ENCODE peak calls at places on chromosomes 1 and 21, in ten cellular contexts. O is right lobe of liver; T is GM10248; E is Kasumi-1; H is HFFc6; C is NCI-H1930; K is GM18507; J is bronchial epithelial cell; U is activated T-cell treated with anti-CD3 and anti-CD28 coated beads, Interleukin-2, amount 50 U/mL, for 24 hours; I is heart right ventricle. P is an unnamed sample.

GRCh38 chr1:64240209-64240608 is 36.8 kb downstream of the UBE2U start:
- DNase-seq in O (no peak), T (no peak), E (no peak), H (peak), C (no peak), K (no peak), J (no peak), U (no peak), I (no peak), P (no peak)

GRCh38 chr1:157312270-157312812 is 174.1 kb upstream of the ETV3 start:
- DNase-seq in O (no peak), T (no peak), E (no peak), H (peak), C (no peak), K (no peak), J (no peak), U (no peak), I (no peak), P (no peak)

GRCh38 chr1:119631086-119631432 is 17.0 kb downstream of the ZNF697 start:
- DNase-seq in O (peak), T (no peak), E (no peak), H (no peak), C (no peak), K (no peak), J (no peak), U (no peak), I (no peak), P (no peak)

GRCh38 chr1:151972533-151973270 is 21.0 kb downstream of the S100A10 start:
- DNase-seq in O (no peak), T (no peak), E (no peak), H (peak), C (no peak), K (no peak), J (peak), U (no peak), I (no peak), P (peak)

GRCh38 chr1:160046494-160047115 is 14.8 kb upstream of the PIGM start:
- DNase-seq in O (no peak), T (peak), E (peak), H (peak), C (no peak), K (no peak), J (peak), U (peak), I (peak), P (peak)

GRCh38 chr1:192831706-192832355 is 23.0 kb downstream of the RGS2 start:
- DNase-seq in O (no peak), T (no peak), E (no peak), H (peak), C (no peak), K (no peak), J (peak), U (no peak), I (no peak), P (no peak)

GRCh38 chr1:42186172-42186571 is 21.6 kb upstream of the GUCA2A start:
- DNase-seq in O (no peak), T (no peak), E (no peak), H (peak), C (no peak), K (no peak), J (peak), U (no peak), I (no peak), P (no peak)

GRCh38 chr1:225657462-225657989 is 4.6 kb upstream of the ENAH start:
- DNase-seq in O (no peak), T (no peak), E (no peak), H (peak), C (no peak), K (no peak), J (peak), U (no peak), I (no peak), P (peak)

GRCh38 chr21:39119696-39120290 is 63.5 kb downstream of the PSMG1 start:
- DNase-seq in O (no peak), T (no peak), E (no peak), H (no peak), C (no peak), K (no peak), J (no peak), U (no peak), I (no peak), P (no peak)

GRCh38 chr1:15406911-15407559 is 2.7 kb upstream of the EFHD2 start:
- DNase-seq in O (no peak), T (no peak), E (no peak), H (peak), C (no peak), K (no peak), J (peak), U (no peak), I (no peak), P (peak)

GRCh38 chr1:202241376-202242079 is 47.9 kb downstream of the LGR6 start:
- DNase-seq in O (no peak), T (no peak), E (no peak), H (no peak), C (no peak), K (no peak), J (peak), U (peak), I (peak), P (peak)

GRCh38 chr1:151134991-151135390 is 11.4 kb downstream of the SEMA6C start:
- DNase-seq in O (no peak), T (no peak), E (no peak), H (no peak), C (no peak), K (no peak), J (no peak), U (no peak), I (no peak), P (no peak)

GRCh38 chr1:78370779-78371482 is 119.8 kb upstream of the PTGFR start:
- DNase-seq in O (no peak), T (no peak), E (no peak), H (peak), C (no peak), K (no peak), J (peak), U (no peak), I (no peak), P (no peak)

GRCh38 chr1:96923753-96924152 is 202.2 kb downstream of the PTBP2 start:
- DNase-seq in O (no peak), T (no peak), E (no peak), H (no peak), C (no peak), K (no peak), J (no peak), U (no peak), I (no peak), P (no peak)

GRCh38 chr1:77407738-77408375 is 126.0 kb downstream of the AK5 start:
- DNase-seq in O (no peak), T (no peak), E (no peak), H (peak), C (no peak), K (no peak), J (no peak), U (no peak), I (no peak), P (no peak)

GRCh38 chr1:113433177-113433576 is 42.9 kb downstream of the MAGI3 start:
- DNase-seq in O (no peak), T (no peak), E (no peak), H (no peak), C (no peak), K (no peak), J (no peak), U (no peak), I (no peak), P (no peak)

GRCh38 chr21:41970751-41971653 is 17.2 kb upstream of the C2CD2 start:
- DNase-seq in O (no peak), T (no peak), E (no peak), H (no peak), C (no peak), K (no peak), J (no peak), U (peak), I (no peak), P (no peak)

GRCh38 chr1:164804366-164804765 is 245.4 kb downstream of the PBX1 start:
- DNase-seq in O (no peak), T (no peak), E (no peak), H (no peak), C (no peak), K (no peak), J (no peak), U (no peak), I (no peak), P (no peak)

GRCh38 chr1:68378296-68379084 is 71.3 kb downstream of the RPE65 start:
- DNase-seq in O (no peak), T (no peak), E (no peak), H (peak), C (no peak), K (no peak), J (peak), U (no peak), I (no peak), P (peak)

GRCh38 chr1:187626056-187626455 is 797.3 kb downstream of the PLA2G4A start:
- DNase-seq in O (no peak), T (no peak), E (no peak), H (no peak), C (no peak), K (no peak), J (peak), U (no peak), I (no peak), P (no peak)

P was measured in ACHN.